ENCODE peak calls at places on chromosomes 16 and 17, in five cellular contexts. U, J, L, E and V are unnamed samples. For H3K4me1, the result is how much of the 10 kb centered on the place peaks cover.

GRCh38 chr17:36937001-36937960 is at the start of gene LHX1:
- DNase-seq in L (no peak), E (no peak), J (no peak), U (no peak), V (no peak)

GRCh38 chr16:71344315-71344905 is 14.1 kb upstream of the CALB2 start:
- DNase-seq in U (no peak), J (no peak), L (no peak), E (no peak), V (no peak)

GRCh38 chr16:49972280-49972679 is 52.7 kb upstream of the CNEP1R1 start:
- DNase-seq in J (no peak), E (no peak), L (no peak), U (no peak), V (no peak)

GRCh38 chr17:58172369-58173071 is 5.7 kb downstream of the OR4D2 start:
- DNase-seq in E (no peak), J (no peak), U (no peak), L (peak), V (peak)

GRCh38 chr16:76705883-76706282 is 428.7 kb downstream of the CNTNAP4 start:
- DNase-seq in J (no peak), E (no peak), L (peak), U (no peak), V (no peak)

GRCh38 chr16:30113711-30114333 is 485 bp upstream of the GDPD3 start:
- DNase-seq in E (no peak), J (no peak), U (no peak), L (no peak), V (no peak)

GRCh38 chr16:49763826-49764225 is 92.1 kb downstream of the ZNF423 start:
- DNase-seq in L (no peak), U (no peak), E (no peak), J (no peak), V (no peak)

GRCh38 chr17:53749178-53749577 is 73.5 kb upstream of the KIF2B start:
- DNase-seq in L (peak), E (no peak), U (no peak), J (no peak), V (peak)

GRCh38 chr16:1159973-1160772 is 7.3 kb downstream of the CACNA1H start:
- DNase-seq in E (peak), U (peak), L (peak), J (peak), V (peak)

GRCh38 chr16:89315791-89316581 is 98.5 kb downstream of the ZNF778 start:
- DNase-seq in E (peak), U (peak), J (no peak), L (peak), V (no peak)
- H3K4me1 ChIP-seq in E (half or more), U (under half), J (under half), L (half or more), V (under half)

DNA sequence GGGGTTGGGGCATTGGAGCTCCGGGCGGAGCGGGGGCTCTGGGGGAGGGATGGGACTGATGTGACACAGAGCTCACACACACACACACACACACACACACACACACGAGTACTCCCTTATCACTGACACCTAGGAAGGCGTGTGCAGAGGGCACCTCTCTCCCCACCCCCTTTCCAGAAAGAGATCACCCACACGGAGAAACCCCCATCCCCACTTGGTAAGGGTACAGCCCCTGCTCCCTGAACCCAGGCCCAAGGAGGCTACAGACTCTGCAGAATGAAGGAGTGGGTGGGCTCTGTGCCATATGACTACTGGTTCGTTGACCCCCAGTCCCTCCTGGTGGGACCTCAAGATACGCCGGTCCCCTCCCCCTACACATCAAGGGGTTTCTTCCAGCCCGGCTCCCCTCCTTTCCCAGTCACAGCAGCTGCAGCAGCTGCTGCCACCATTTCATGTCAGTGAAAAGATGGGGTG is 8.7 kb upstream of the ARHGAP23 start:
- DNase-seq in J (no peak), E (no peak), L (no peak), U (no peak), V (no peak)
- H3K4me3 ChIP-seq in J (no peak), E (peak), L (no peak), U (no peak), V (peak)

DNA sequence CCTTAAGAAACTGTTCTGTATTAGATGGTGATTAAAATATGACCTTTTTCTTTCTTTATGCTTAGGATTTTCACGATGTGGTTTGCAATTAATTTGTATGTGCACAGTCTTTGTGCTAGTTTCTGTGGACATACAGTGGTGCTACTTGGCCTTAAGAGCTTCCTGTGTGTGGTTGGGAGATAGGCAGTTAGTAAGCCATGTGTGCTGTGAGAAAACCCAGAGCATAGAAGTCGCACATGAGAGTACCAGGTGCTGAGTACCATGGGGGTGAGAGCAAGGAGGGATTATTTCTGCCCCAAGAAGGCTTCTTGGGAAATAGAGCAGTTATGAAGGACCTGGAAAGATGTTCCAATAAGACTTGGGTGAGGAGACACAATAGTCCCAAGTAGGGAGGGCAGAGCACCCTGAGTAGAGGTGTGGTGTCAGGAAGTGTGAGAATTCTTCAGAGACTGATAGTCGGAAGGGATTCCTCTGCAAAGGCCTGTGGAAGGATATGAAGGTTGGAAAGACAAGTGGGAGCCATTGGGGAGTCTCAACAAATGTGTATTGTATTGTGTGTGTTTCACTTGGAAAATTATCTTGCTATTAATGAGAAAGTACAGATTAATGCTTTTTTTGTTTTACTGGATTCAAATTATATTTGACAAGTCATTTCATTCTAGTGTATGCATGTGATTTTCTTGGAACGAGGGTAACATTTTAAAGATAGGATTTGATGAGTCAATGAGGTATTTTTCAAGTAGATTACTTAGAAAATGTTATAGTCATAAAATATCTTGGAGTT is 240.0 kb downstream of the PRKCA start:
- DNase-seq in L (peak), U (no peak), E (no peak), J (no peak), V (peak)
- H3K4me1 ChIP-seq in L (half or more), U (under half), E (under half), J (under half), V (under half)

GRCh38 chr16:66133641-66134402 is 232.7 kb upstream of the CDH5 start:
- DNase-seq in J (no peak), L (no peak), E (no peak), U (no peak), V (no peak)
- H3K4me3 ChIP-seq in J (no peak), L (no peak), E (no peak), U (no peak), V (no peak)

DNA sequence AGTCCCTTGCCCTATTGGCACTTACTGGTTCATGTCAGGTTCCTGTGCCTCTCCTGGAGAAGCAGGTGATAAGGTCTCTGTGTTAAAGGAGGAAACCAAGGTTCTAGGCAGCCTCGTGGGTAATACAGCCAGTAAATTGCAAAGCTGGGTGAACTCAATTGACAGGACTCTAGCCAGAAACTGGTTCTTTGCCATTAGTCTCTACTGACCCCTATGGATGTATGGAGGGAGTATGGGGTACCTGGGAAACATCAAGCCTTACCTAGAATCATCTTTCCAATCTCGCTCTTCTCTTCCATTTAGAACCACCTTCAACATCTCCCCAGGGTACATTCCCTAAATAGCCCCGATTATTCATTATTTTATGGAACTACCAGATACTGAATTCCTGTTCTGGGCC is 169.3 kb downstream of the CDH13 start:
- DNase-seq in U (no peak), L (no peak), E (no peak), J (no peak), V (no peak)
- H3K4me1 ChIP-seq in U (under half), L (under half), E (under half), J (under half), V (under half)

GRCh38 chr17:81295031-81295677 is at the start of gene SLC38A10:
- DNase-seq in U (peak), J (peak), E (peak), L (peak), V (peak)

GRCh38 chr17:81295678-81296381 is 723 bp upstream of the SLC38A10 start:
- DNase-seq in J (peak), L (peak), E (no peak), U (peak), V (no peak)

GRCh38 chr17:81291662-81292061 is 3.4 kb downstream of the SLC38A10 start:
- DNase-seq in L (peak), U (peak), E (peak), J (peak), V (peak)

GRCh38 chr17:81292450-81292849 is 2.7 kb downstream of the SLC38A10 start:
- DNase-seq in E (no peak), L (no peak), J (no peak), U (no peak), V (no peak)

GRCh38 chr17:81294512-81295030 is 536 bp downstream of the SLC38A10 start:
- DNase-seq in L (no peak), E (no peak), U (no peak), J (peak), V (peak)
- H3K4me3 ChIP-seq in L (peak), E (peak), U (peak), J (peak), V (peak)

GRCh38 chr16:4859900-4860255 is 12.6 kb downstream of the UBN1 start:
- DNase-seq in E (no peak), L (peak), J (no peak), U (peak), V (no peak)

GRCh38 chr16:4859190-4859899 is 12.1 kb downstream of the UBN1 start:
- DNase-seq in L (peak), J (no peak), E (no peak), U (no peak), V (no peak)

GRCh38 chr16:4852221-4852872 is 5.1 kb downstream of the UBN1 start:
- DNase-seq in L (peak), J (no peak), U (no peak), E (no peak), V (no peak)

GRCh38 chr16:4855371-4855770 is 8.1 kb downstream of the UBN1 start:
- DNase-seq in E (no peak), L (no peak), J (no peak), U (no peak), V (no peak)

DNA sequence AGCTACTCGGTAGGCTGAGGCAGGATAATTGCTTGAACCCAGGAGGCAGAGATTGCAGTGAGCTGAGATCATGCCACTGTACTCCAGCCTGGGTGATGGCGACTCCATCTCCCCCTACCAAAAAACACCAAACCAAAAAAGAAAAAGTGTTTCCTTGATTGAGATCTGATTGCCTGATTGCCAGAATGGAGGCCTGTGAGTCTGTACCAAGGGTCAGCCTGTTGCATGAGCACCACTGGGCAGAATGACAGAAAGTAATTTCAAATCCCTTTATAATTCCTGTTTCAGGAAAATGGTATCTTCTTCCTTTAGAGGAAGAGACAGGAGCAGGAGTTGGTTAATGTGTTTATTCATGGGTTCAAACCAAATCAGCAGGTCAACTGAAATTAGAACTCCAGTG is 8.5 kb downstream of the UBN1 start:
- DNase-seq in L (no peak), U (no peak), E (no peak), J (no peak), V (no peak)
- H3K4me1 ChIP-seq in L (under half), U (under half), E (under half), J (under half), V (under half)